ENCODE peak calls at places on chromosomes 16 and 17, in four cellular contexts. V is K562, A is GM12878, Y is HepG2. G is an unnamed sample.

GRCh38 chr16:15576960-15577958 is 65.7 kb downstream of the MARF1 start:
- DNase-seq in Y (peak; percentile 31), V (peak; percentile 62), A (no peak), G (no peak)

GRCh38 chr16:57367111-57367752 is 5.1 kb upstream of the CX3CL1 start:
- DNase-seq in Y (no peak), V (no peak), A (no peak), G (no peak)

GRCh38 chr16:81429045-81429521 is 15.5 kb upstream of the CMIP start:
- DNase-seq in A (no peak), V (peak; percentile 42), Y (peak; percentile 76), G (peak; percentile 68)

GRCh38 chr17:16446338-16446983 is 31.1 kb downstream of the TRPV2 start:
- DNase-seq in A (no peak), V (no peak), Y (no peak), G (no peak)

GRCh38 chr16:4200000-4200780 is 41.7 kb downstream of the SRL start:
- DNase-seq in V (peak; percentile 73), A (no peak), Y (peak; percentile 50), G (peak; percentile 31)

GRCh38 chr16:9518054-9518453 is 426.6 kb downstream of the HAPSTR1 start:
- DNase-seq in Y (no peak), V (no peak), A (no peak), G (no peak)

GRCh38 chr16:18788828-18789514 is 1.2 kb downstream of the RPS15A start:
- DNase-seq in Y (no peak), A (no peak), V (no peak), G (no peak)

GRCh38 chr17:1002412-1002753 is 5.5 kb downstream of the TIMM22 start:
- DNase-seq in Y (no peak), V (no peak), A (no peak), G (no peak)

GRCh38 chr16:57670206-57670605 is 2.1 kb downstream of the ADGRG3 start:
- DNase-seq in Y (no peak), V (no peak), A (no peak), G (no peak)

GRCh38 chr17:68394608-68395331 is 62.5 kb downstream of the WIPI1 start:
- DNase-seq in Y (no peak), V (no peak), A (no peak), G (no peak)

GRCh38 chr16:11824362-11824761 is 27.0 kb downstream of the RSL1D1 start:
- DNase-seq in A (no peak), V (no peak), Y (peak; percentile 95), G (no peak)

GRCh38 chr17:44829558-44830358 is at the start of gene GJC1:
- DNase-seq in V (peak; percentile 66), Y (no peak), A (no peak), G (no peak)

GRCh38 chr17:77374170-77374936 is 233.6 kb downstream of the SEC14L1 start:
- DNase-seq in Y (peak; percentile 95), A (no peak), V (peak; percentile 84), G (no peak)

GRCh38 chr16:20884240-20884556 is 16.0 kb downstream of the DCUN1D3 start:
- DNase-seq in Y (peak; percentile 56), A (no peak), V (no peak), G (no peak)

GRCh38 chr17:80068301-80069160 is 32.1 kb downstream of the CCDC40 start:
- DNase-seq in A (no peak), V (peak; percentile 53), Y (peak; percentile 95), G (no peak)

GRCh38 chr16:27245276-27246231 is 23.0 kb downstream of the NSMCE1 start:
- DNase-seq in Y (no peak), V (peak; percentile 45), A (no peak), G (no peak)

GRCh38 chr17:66143657-66144282 is 48.2 kb downstream of the CEP112 start:
- DNase-seq in V (no peak), A (no peak), Y (no peak), G (no peak)

GRCh38 chr17:10050597-10051101 is 145.6 kb upstream of the RCVRN start:
- DNase-seq in V (no peak), Y (no peak), A (peak; percentile 68), G (no peak)

DNA sequence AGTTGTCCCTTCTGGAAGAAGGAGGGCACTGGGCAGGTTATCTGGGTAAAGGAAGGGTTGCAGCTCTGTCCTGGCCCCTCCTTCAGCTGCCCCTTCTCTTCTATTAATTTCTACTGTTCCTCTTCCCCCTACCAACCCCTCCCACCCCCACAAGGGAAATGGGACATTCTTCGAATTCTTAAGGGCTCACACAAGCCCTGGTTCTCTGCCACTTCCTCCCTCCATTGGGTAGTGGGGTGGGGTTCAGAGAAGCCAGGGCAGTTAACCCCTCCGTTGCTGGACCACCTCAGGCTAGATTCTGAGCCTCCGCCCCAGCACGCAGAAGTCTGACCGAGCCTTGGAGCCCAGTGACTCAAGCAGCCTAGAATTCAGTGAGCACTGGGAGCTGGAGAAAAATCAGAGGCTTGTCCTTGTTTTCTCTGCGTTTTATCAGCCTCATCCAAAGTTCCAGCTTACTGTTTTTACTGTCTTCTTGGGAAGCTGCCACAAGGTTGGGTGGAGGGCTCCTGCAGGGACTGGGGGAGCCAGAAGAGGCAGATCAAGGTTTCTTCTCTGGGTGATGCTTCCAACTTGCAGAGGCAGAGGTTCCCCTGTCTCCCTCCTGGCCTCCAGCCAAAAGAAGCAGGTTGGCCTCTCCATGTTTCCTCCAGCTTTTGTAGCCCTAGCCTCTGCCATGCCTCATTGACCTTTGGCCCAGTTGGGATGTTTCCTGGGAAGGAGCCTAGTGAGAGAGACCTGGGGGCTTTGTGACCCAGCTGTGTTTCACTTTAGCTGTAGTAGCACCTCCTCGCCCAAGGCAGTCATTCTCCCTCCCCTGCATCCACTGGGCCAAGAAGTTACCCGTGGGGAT is 10.2 kb downstream of the LASP1 start:
- DNase-seq in A (no peak), Y (no peak), V (no peak), G (no peak)
- TF ChIP-seq ZBTB33 in A (no peak), Y (no peak), V (no peak), G (no peak)

DNA sequence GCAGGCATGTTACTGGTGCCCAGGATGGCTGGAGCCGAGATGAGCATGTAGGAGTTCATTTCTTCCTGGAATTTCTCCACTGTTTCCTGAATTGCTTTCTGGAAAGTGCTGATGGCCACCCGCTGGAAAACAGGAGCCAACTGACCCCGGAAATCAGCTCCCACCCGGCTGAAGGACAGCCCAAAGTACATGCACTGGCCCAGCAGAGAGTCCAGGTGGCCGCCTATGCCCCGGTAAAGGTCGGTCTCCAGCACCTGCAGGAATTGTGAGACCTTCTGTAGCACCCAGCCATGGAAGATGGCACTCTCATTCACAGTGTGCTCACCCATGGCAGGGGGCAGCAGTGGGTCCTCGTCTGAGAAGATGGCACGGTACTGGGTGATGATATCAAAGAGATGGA is 4.3 kb upstream of the PDF start:
- DNase-seq in V (no peak), Y (no peak), A (no peak), G (no peak)
- TF ChIP-seq ZNF274 in V (no peak), Y (no peak), A (no peak), G (no peak)

GRCh38 chr16:66554021-66554420 is 1.6 kb downstream of the CKLF start:
- DNase-seq in A (no peak), V (no peak), Y (no peak), G (no peak)

GRCh38 chr16:66553223-66553622 is 847 bp downstream of the CKLF start:
- DNase-seq in V (no peak), Y (no peak), A (no peak), G (no peak)

GRCh38 chr16:66551362-66551761 is 1.0 kb upstream of the CKLF start:
- DNase-seq in V (peak; percentile 56), A (peak; percentile 11), Y (peak; percentile 78), G (peak; percentile 36)

GRCh38 chr16:66551788-66552287 is 538 bp upstream of the CKLF start:
- DNase-seq in Y (no peak), V (no peak), A (no peak), G (no peak)

DNA sequence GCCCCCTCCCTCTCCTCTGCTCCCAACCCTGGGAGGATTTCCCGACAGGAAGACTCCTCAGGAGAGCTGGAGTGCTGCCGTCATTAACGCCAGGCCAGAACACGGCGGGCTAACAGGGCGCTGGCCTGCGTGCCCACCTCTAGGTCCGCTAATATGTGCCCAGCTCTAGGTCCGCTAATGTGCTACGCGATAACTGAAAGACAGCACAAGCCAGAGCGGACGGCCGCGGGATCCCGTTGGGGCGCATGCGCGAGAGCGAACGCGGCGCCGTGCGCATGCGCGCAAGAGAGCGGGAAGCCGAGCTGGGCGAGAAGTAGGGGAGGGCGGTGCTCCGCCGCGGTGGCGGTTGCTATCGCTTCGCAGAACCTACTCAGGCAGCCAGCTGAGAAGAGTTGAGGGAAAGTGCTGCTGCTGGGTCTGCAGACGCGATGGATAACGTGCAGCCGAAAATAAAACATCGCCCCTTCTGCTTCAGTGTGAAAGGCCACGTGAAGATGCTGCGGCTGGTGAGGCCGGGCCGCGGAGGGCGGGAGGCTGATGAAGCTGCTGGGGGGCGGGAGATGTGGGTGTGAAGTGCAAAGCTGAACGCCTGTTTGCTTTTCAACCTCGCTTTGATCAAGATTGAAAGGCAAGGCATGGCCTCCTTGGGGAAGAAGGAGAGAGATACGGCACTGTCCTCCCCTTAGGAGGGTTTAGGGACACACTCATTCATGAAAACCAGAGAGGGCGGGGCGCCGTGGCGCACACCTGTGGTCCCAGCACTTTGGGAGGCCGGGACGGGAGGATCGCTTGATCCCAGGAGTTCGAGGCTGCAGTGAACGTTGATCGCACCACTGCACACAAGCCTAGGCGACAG is at the start of gene CKLF:
- DNase-seq in Y (peak; percentile 85), A (peak; percentile 66), V (peak; percentile 97), G (peak; percentile 79)
- TF ChIP-seq POLR2A in Y (peak; percentile 97), A (peak; percentile 95), V (peak; percentile 93), G (peak; percentile 90)

GRCh38 chr16:51449441-51449840 is 298.4 kb upstream of the SALL1 start:
- DNase-seq in V (no peak), Y (no peak), A (no peak), G (no peak)
- TF ChIP-seq ZBTB33 in V (no peak), Y (no peak), A (no peak), G (no peak)

GRCh38 chr17:43768943-43769342 is 9.8 kb downstream of the DUSP3 start:
- DNase-seq in Y (no peak), A (no peak), V (no peak), G (no peak)

GRCh38 chr17:43766413-43767052 is 7.9 kb upstream of the SOST start:
- DNase-seq in A (no peak), V (peak; percentile 64), Y (peak; percentile 58), G (peak; percentile 39)

GRCh38 chr17:43768382-43768781 is 9.8 kb upstream of the SOST start:
- DNase-seq in V (no peak), Y (no peak), A (no peak), G (no peak)

GRCh38 chr17:43767713-43768059 is 9.1 kb upstream of the SOST start:
- DNase-seq in V (no peak), A (no peak), Y (no peak), G (no peak)

DNA sequence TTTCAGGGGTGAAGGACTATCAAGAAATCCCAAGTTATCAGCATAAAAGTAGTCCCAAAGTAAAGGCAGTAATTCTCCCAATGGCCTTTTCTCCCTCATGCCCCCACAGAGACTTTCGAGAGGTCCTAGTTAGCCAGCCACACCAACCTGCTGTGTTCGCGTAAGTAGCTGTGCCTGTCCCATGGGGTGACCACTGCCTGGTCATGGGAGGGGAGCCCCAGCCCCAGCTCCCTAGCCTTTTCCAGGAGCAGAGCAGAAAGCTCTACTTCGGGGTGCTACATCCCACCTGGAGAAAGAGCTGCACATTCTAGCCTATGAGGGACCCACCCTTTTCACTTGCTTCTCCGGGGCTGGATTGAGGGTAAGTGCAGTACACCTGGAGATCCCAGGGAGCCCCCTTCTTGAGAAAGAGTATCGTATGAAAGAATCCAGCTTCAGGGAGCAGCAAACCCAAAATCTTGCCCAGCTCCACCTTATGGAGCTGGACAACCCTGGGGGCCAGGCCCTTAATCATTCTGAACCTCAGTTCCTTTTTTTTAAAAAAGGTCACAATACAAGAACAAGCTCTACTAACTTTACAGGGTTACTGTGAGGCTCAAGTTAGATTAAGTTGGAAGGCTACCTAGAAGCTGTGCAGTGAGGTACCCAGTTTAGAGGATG is 8.6 kb upstream of the SOST start:
- DNase-seq in Y (no peak), A (no peak), V (no peak), G (no peak)
- TF ChIP-seq ZNF274 in Y (no peak), A (no peak), V (no peak), G (no peak)

G was measured in HCT116.